ENCODE peak calls at places on chromosomes 13 and 19, in four cellular contexts. D is heart right ventricle, Z is thyroid gland, U is uterus. X is an unnamed sample.
A peak's percentile ranks its signal among the peaks of the same experiment; 100 is the strongest.

GRCh38 chr13:75968103-75968838 is 332.1 kb downstream of the LMO7 start:
- DNase-seq in D (no peak), Z (no peak), U (no peak), X (no peak)

GRCh38 chr19:4229179-4229931 is at the start of gene EBI3:
- DNase-seq in D (no peak), Z (no peak), U (no peak), X (no peak)

GRCh38 chr19:32223106-32223505 is 122.3 kb upstream of the ZNF507 start:
- DNase-seq in D (no peak), Z (no peak), U (no peak), X (no peak)

GRCh38 chr13:108084840-108085239 is 130.5 kb downstream of the LIG4 start:
- DNase-seq in D (no peak), Z (no peak), U (no peak), X (no peak)

GRCh38 chr19:36041831-36042230 is 9.2 kb upstream of the CLIP3 start:
- DNase-seq in D (no peak), Z (peak; percentile 47), U (peak; percentile 63), X (no peak)

GRCh38 chr13:59176775-59177174 is 987.0 kb downstream of the DIAPH3 start:
- DNase-seq in D (no peak), Z (no peak), U (no peak), X (no peak)

GRCh38 chr13:38630780-38631179 is 56.1 kb upstream of the FREM2 start:
- DNase-seq in D (no peak), Z (no peak), U (no peak), X (no peak)

GRCh38 chr19:2607712-2608601 is 94.5 kb downstream of the GNG7 start:
- DNase-seq in D (no peak), Z (peak; percentile 58), U (no peak), X (no peak)

GRCh38 chr13:113414335-113414734 is 39.0 kb downstream of the ADPRHL1 start:
- DNase-seq in D (no peak), Z (no peak), U (no peak), X (peak; percentile 41)

GRCh38 chr13:25928941-25929505 is 122.8 kb downstream of the SHISA2 start:
- DNase-seq in D (no peak), Z (no peak), U (no peak), X (no peak)

GRCh38 chr13:92136449-92137180 is 738.2 kb downstream of the GPC5 start:
- DNase-seq in D (no peak), Z (no peak), U (no peak), X (no peak)

GRCh38 chr19:51799998-51800848 is 5.3 kb downstream of the FPR3 start:
- DNase-seq in D (peak; percentile 69), Z (peak; percentile 39), U (peak; percentile 57), X (no peak)

GRCh38 chr13:23289917-23290357 is 109.2 kb downstream of the SGCG start:
- DNase-seq in D (no peak), Z (no peak), U (no peak), X (no peak)

GRCh38 chr13:74927823-74928222 is 554.1 kb downstream of the TBC1D4 start:
- DNase-seq in D (no peak), Z (no peak), U (no peak), X (no peak)

GRCh38 chr19:3549816-3550215 is 7.6 kb downstream of the MFSD12 start:
- DNase-seq in D (no peak), Z (no peak), U (no peak), X (no peak)

GRCh38 chr19:1102407-1103106 is 1.2 kb upstream of the GPX4 start:
- DNase-seq in D (no peak), Z (peak; percentile 67), U (peak; percentile 87), X (peak; percentile 71)

GRCh38 chr19:6278740-6279619 is 795 bp downstream of the MLLT1 start:
- DNase-seq in D (no peak), Z (no peak), U (peak; percentile 28), X (no peak)

GRCh38 chr19:33862991-33863390 is 66.3 kb downstream of the KCTD15 start:
- DNase-seq in D (peak; percentile 22), Z (no peak), U (no peak), X (no peak)

GRCh38 chr19:23799321-23799720 is 40.6 kb upstream of the ZNF681 start:
- DNase-seq in D (no peak), Z (no peak), U (no peak), X (no peak)

GRCh38 chr13:34671136-34671535 is 270.9 kb upstream of the NBEA start:
- DNase-seq in D (no peak), Z (peak; percentile 25), U (no peak), X (no peak)

GRCh38 chr13:114107686-114108081 is 24.7 kb downstream of the RASA3 start:
- DNase-seq in D (peak; percentile 67), Z (peak; percentile 66), U (peak; percentile 12), X (peak; percentile 80)

GRCh38 chr19:8097198-8097597 is 44.6 kb downstream of the CCL25 start:
- DNase-seq in D (no peak), Z (no peak), U (no peak), X (no peak)

GRCh38 chr13:93460005-93460404 is 233.4 kb downstream of the GPC6 start:
- DNase-seq in D (no peak), Z (no peak), U (no peak), X (no peak)

GRCh38 chr19:14091086-14091884 is 734 bp upstream of the SAMD1 start:
- DNase-seq in D (no peak), Z (peak; percentile 51), U (peak; percentile 51), X (peak; percentile 93)

GRCh38 chr13:109938255-109938936 is 152.0 kb upstream of the IRS2 start:
- DNase-seq in D (no peak), Z (no peak), U (peak; percentile 19), X (no peak)

GRCh38 chr13:113533441-113533840 is 42.9 kb upstream of the DCUN1D2 start:
- DNase-seq in D (no peak), Z (no peak), U (no peak), X (no peak)

GRCh38 chr19:6536138-6536671 is 5.4 kb downstream of the TNFSF9 start:
- DNase-seq in D (no peak), Z (no peak), U (peak; percentile 20), X (peak; percentile 59)

GRCh38 chr13:85148009-85148408 is 651.2 kb downstream of the SLITRK6 start:
- DNase-seq in D (no peak), Z (peak; percentile 65), U (no peak), X (no peak)

GRCh38 chr19:29305268-29305667 is 92.3 kb upstream of the UQCRFS1 start:
- DNase-seq in D (no peak), Z (no peak), U (no peak), X (no peak)

GRCh38 chr13:109651854-109652253 is 134.5 kb downstream of the IRS2 start:
- DNase-seq in D (no peak), Z (no peak), U (no peak), X (no peak)

GRCh38 chr13:111387026-111387871 is 66.8 kb downstream of the TEX29 start:
- DNase-seq in D (no peak), Z (no peak), U (no peak), X (no peak)

GRCh38 chr13:26562538-26562890 is 5.0 kb downstream of the WASF3 start:
- DNase-seq in D (no peak), Z (no peak), U (no peak), X (no peak)

GRCh38 chr13:51266642-51267041 is 44.4 kb downstream of the FAM124A start:
- DNase-seq in D (no peak), Z (peak; percentile 30), U (no peak), X (no peak)

GRCh38 chr19:27752530-27753184 is 1460.3 kb downstream of the UQCRFS1 start:
- DNase-seq in D (no peak), Z (no peak), U (no peak), X (no peak)

GRCh38 chr19:12884926-12885748 is 1.9 kb downstream of the KLF1 start:
- DNase-seq in D (peak; percentile 71), Z (peak; percentile 93), U (no peak), X (peak; percentile 97)

GRCh38 chr13:20057963-20058362 is 99.4 kb downstream of the ZMYM2 start:
- DNase-seq in D (no peak), Z (no peak), U (no peak), X (no peak)

GRCh38 chr19:40210919-40211318 is 7.3 kb downstream of the TTC9B start:
- DNase-seq in D (no peak), Z (no peak), U (no peak), X (no peak)
- TF ChIP-seq CTCF in D (no peak), Z (no peak), U (no peak), X (no peak)

GRCh38 chr19:38838986-38839761 is 7.6 kb upstream of the ECH1 start:
- DNase-seq in D (no peak), Z (no peak), U (no peak), X (no peak)
- H3K4me1 ChIP-seq in D (no peaks in the 10 kb centered on the region), Z (no peaks in the 10 kb centered on the region), U (no peaks in the 10 kb centered on the region), X (peaks cover 14% of the 10 kb centered on the region)

GRCh38 chr13:71242191-71242590 is 624.8 kb downstream of the DACH1 start:
- DNase-seq in D (no peak), Z (no peak), U (no peak), X (no peak)

GRCh38 chr13:71237332-71237731 is 629.7 kb downstream of the DACH1 start:
- DNase-seq in D (no peak), Z (no peak), U (no peak), X (no peak)

GRCh38 chr13:71244181-71244580 is 622.8 kb downstream of the DACH1 start:
- DNase-seq in D (no peak), Z (no peak), U (no peak), X (no peak)

DNA sequence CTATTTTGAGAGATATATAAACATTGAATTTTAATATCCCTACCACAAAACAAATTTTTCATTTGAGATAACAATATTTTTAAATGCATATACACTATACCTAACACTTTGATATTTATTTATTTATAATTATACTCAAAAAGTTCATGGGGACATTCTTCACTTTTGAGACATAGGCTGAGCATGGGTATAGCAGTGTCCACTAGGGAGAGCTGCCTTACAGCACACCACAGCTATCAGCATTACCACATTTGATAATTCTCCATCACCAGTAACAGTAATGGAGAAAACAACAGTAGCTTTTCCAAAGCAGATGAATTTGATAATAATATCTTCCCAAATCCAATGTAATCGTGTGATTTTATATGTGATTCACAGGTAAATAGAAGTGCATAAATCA is 626.1 kb downstream of the DACH1 start:
- DNase-seq in D (no peak), Z (no peak), U (no peak), X (no peak)
- TF ChIP-seq CTCF in D (peak; percentile 45), Z (no peak), U (no peak), X (peak; percentile 34)

DNA sequence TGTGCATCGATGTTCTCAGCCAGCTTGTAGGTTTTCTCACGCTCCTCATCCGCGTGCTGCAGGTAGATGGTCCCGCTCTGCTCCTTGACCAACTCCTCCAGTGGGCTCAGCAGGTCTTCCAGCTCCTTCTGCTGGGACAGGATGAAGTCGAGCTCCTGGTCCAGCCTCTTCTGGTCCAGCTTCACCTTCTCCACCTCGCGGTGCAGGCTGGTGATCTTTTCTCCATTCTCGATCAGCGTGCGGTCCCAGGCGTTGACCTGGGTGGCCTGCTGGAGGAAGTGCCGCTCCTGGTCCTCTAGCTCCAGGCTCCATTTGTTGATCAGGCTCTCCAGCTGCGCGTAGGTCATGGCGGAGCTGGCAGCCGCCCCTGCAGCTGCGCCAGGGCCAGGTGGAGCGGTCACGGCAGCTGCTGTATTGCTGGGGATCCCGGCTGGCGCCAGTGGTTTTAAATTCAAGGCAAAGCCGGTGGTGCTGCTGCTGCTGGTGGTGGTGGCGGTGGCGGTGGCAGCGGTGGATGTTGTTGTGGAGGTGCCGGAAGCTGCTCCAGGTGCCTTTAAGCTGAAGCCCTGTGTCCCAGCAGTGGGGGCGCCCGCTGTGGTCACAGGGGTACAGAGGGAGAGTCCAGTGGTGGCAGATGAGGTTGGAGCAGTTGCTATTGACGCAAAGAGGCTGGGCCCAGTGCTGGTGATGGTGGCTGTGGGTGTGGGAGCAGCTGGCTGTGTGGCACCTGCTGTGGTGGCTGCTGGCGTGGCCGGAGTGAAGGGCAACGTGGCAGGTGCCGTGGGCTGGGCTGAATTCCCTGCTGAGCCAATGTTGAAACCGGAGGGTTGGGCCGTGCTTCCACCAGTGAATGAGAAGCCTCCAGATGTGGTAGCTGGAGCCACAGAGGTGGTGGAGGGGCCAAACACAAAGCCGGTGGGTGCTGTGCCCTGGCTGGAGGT is 12.1 kb upstream of the IL4I1 start:
- DNase-seq in D (no peak), Z (no peak), U (no peak), X (no peak)
- H3K4me1 ChIP-seq in D (no peaks in the 10 kb centered on the region), Z (peaks cover 23% of the 10 kb centered on the region), U (peaks cover 4% of the 10 kb centered on the region), X (peaks cover 4% of the 10 kb centered on the region)

GRCh38 chr13:40780822-40781401 is 8.5 kb upstream of the SLC25A15 start:
- DNase-seq in D (no peak), Z (no peak), U (no peak), X (no peak)
- TF ChIP-seq CTCF in D (no peak), Z (no peak), U (no peak), X (no peak)